ENCODE peak calls at places on chromosome 1, in five cellular contexts. Q, O, K, H and J are unnamed samples.

GRCh38 chr1:15028117-15028516 is 125.4 kb upstream of the TMEM51 start:
- DNase-seq in Q (peak), O (no peak), K (peak), H (no peak), J (no peak)

GRCh38 chr1:74531807-74532206 is 19.4 kb upstream of the LRRC53 start:
- DNase-seq in Q (no peak), O (no peak), K (no peak), H (no peak), J (no peak)

GRCh38 chr1:185442065-185442464 is 125.0 kb upstream of the IVNS1ABP start:
- DNase-seq in Q (no peak), O (no peak), K (no peak), H (no peak), J (no peak)

GRCh38 chr1:71438626-71439025 is 357.8 kb upstream of the ZRANB2 start:
- DNase-seq in Q (no peak), O (peak), K (no peak), H (no peak), J (no peak)

GRCh38 chr1:220879509-220880366 is 495 bp downstream of the HLX start:
- DNase-seq in Q (no peak), O (peak), K (no peak), H (peak), J (no peak)

GRCh38 chr1:57987507-57987906 is 559.0 kb downstream of the OMA1 start:
- DNase-seq in Q (no peak), O (peak), K (no peak), H (no peak), J (no peak)

GRCh38 chr1:78840447-78841251 is 165.9 kb downstream of the ADGRL4 start:
- DNase-seq in Q (no peak), O (peak), K (no peak), H (peak), J (peak)

GRCh38 chr1:51898090-51898734 is 19.7 kb upstream of the NRDC start:
- DNase-seq in Q (no peak), O (no peak), K (no peak), H (no peak), J (no peak)

GRCh38 chr1:48470506-48470905 is 1.5 kb downstream of the SPATA6 start:
- DNase-seq in Q (peak), O (peak), K (no peak), H (peak), J (no peak)

GRCh38 chr1:61659061-61659460 is 65.9 kb downstream of the TM2D1 start:
- DNase-seq in Q (no peak), O (peak), K (no peak), H (no peak), J (no peak)
- TF ChIP-seq CTCF in Q (no peak), O (peak), K (no peak), H (no peak), J (peak)

GRCh38 chr1:156495401-156496140 is 5.0 kb downstream of the MEF2D start:
- DNase-seq in Q (no peak), O (no peak), K (no peak), H (peak), J (no peak)
- H3K4me3 ChIP-seq in Q (no peak), O (no peak), K (peak), H (peak), J (no peak)

GRCh38 chr1:228198977-228199590 is 8.8 kb upstream of the OBSCN start:
- DNase-seq in Q (no peak), O (no peak), K (no peak), H (no peak), J (no peak)
- TF ChIP-seq CTCF in Q (no peak), O (no peak), K (no peak), H (no peak), J (no peak)

GRCh38 chr1:227437495-227438008 is 119.3 kb upstream of the CDC42BPA start:
- DNase-seq in Q (no peak), O (peak), K (no peak), H (no peak), J (no peak)
- H3K4me3 ChIP-seq in Q (no peak), O (no peak), K (peak), H (peak), J (no peak)

GRCh38 chr1:231691618-231692259 is 65.1 kb downstream of the DISC1 start:
- DNase-seq in Q (no peak), O (peak), K (no peak), H (peak), J (no peak)
- TF ChIP-seq CTCF in Q (no peak), O (peak), K (peak), H (peak), J (peak)